ENCODE peak calls at places on chromosomes 6 and 20, in five cellular contexts. One of them, this sample, is unnamed.
A peak's percentile ranks its signal among the peaks of the same experiment; 100 is the strongest.

GRCh38 chr20:64119301-64119680 is 11.9 kb upstream of the NPBWR2 start:
- DNase-seq in HL-60: no peak
- DNase-seq in substantia nigra: no peak
- DNase-seq in tibial artery: no peak
- DNase-seq in SJSA1: peak; percentile 30
- DNase-seq in this sample: no peak

GRCh38 chr6:56025785-56026184 is 150.4 kb upstream of the BMP5 start:
- DNase-seq in HL-60: no peak
- DNase-seq in substantia nigra: no peak
- DNase-seq in tibial artery: no peak
- DNase-seq in SJSA1: no peak
- DNase-seq in this sample: no peak

GRCh38 chr20:23533161-23533560 is 35.1 kb downstream of the CST9L start:
- DNase-seq in HL-60: no peak
- DNase-seq in substantia nigra: no peak
- DNase-seq in tibial artery: no peak
- DNase-seq in SJSA1: no peak
- DNase-seq in this sample: no peak

GRCh38 chr6:128339635-128340436 is 180.6 kb downstream of the PTPRK start:
- DNase-seq in HL-60: no peak
- DNase-seq in substantia nigra: no peak
- DNase-seq in tibial artery: no peak
- DNase-seq in SJSA1: no peak
- DNase-seq in this sample: no peak

GRCh38 chr6:31060162-31060561 is 49.9 kb downstream of the MUC22 start:
- DNase-seq in HL-60: no peak
- DNase-seq in substantia nigra: no peak
- DNase-seq in tibial artery: no peak
- DNase-seq in SJSA1: no peak
- DNase-seq in this sample: no peak

GRCh38 chr6:146770965-146771735 is 172.4 kb downstream of the ADGB start:
- DNase-seq in HL-60: peak; percentile 97
- DNase-seq in substantia nigra: no peak
- DNase-seq in tibial artery: peak; percentile 64
- DNase-seq in SJSA1: no peak
- DNase-seq in this sample: peak; percentile 31

GRCh38 chr20:2349801-2350200 is 30.9 kb upstream of the TGM6 start:
- DNase-seq in HL-60: no peak
- DNase-seq in substantia nigra: no peak
- DNase-seq in tibial artery: no peak
- DNase-seq in SJSA1: peak; percentile 61
- DNase-seq in this sample: no peak

GRCh38 chr6:167975449-167975848 is 22.0 kb upstream of the KIF25 start:
- DNase-seq in HL-60: no peak
- DNase-seq in substantia nigra: no peak
- DNase-seq in tibial artery: no peak
- DNase-seq in SJSA1: no peak
- DNase-seq in this sample: peak; percentile 45

GRCh38 chr6:151078655-151079054 is 161.1 kb upstream of the AKAP12 start:
- DNase-seq in HL-60: no peak
- DNase-seq in substantia nigra: no peak
- DNase-seq in tibial artery: no peak
- DNase-seq in SJSA1: no peak
- DNase-seq in this sample: no peak

GRCh38 chr20:43977252-43977651 is 62.6 kb downstream of the TOX2 start:
- DNase-seq in HL-60: no peak
- DNase-seq in substantia nigra: no peak
- DNase-seq in tibial artery: no peak
- DNase-seq in SJSA1: peak; percentile 77
- DNase-seq in this sample: no peak

GRCh38 chr20:23340524-23340923 is 10.1 kb upstream of the NXT1 start:
- DNase-seq in HL-60: peak; percentile 76
- DNase-seq in substantia nigra: peak; percentile 64
- DNase-seq in tibial artery: peak; percentile 75
- DNase-seq in SJSA1: peak; percentile 80
- DNase-seq in this sample: peak; percentile 39

GRCh38 chr6:170006524-170007467 is 255.4 kb downstream of the ERMARD start:
- DNase-seq in HL-60: no peak
- DNase-seq in substantia nigra: no peak
- DNase-seq in tibial artery: no peak
- DNase-seq in SJSA1: peak; percentile 30
- DNase-seq in this sample: no peak

GRCh38 chr20:911882-912600 is 4.1 kb downstream of the ANGPT4 start:
- DNase-seq in HL-60: no peak
- DNase-seq in substantia nigra: no peak
- DNase-seq in tibial artery: no peak
- DNase-seq in SJSA1: no peak
- DNase-seq in this sample: no peak

GRCh38 chr6:97049254-97050004 is 124.9 kb downstream of the KLHL32 start:
- DNase-seq in HL-60: peak; percentile 33
- DNase-seq in substantia nigra: peak; percentile 3
- DNase-seq in tibial artery: no peak
- DNase-seq in SJSA1: no peak
- DNase-seq in this sample: no peak

GRCh38 chr20:44692932-44693476 is 22.2 kb upstream of the CCN5 start:
- DNase-seq in HL-60: no peak
- DNase-seq in substantia nigra: no peak
- DNase-seq in tibial artery: peak; percentile 96
- DNase-seq in SJSA1: peak; percentile 92
- DNase-seq in this sample: peak; percentile 72

GRCh38 chr6:122484760-122485159 is 13.2 kb upstream of the SERINC1 start:
- DNase-seq in HL-60: peak; percentile 16
- DNase-seq in substantia nigra: no peak
- DNase-seq in tibial artery: no peak
- DNase-seq in SJSA1: no peak
- DNase-seq in this sample: no peak

GRCh38 chr6:16228709-16229665 is 9.4 kb upstream of the GMPR start:
- DNase-seq in HL-60: no peak
- DNase-seq in substantia nigra: no peak
- DNase-seq in tibial artery: no peak
- DNase-seq in SJSA1: no peak
- DNase-seq in this sample: peak; percentile 48

GRCh38 chr6:27139753-27140522 is 107.6 kb upstream of the PRSS16 start:
- DNase-seq in HL-60: peak; percentile 50
- DNase-seq in substantia nigra: no peak
- DNase-seq in tibial artery: no peak
- DNase-seq in SJSA1: no peak
- DNase-seq in this sample: no peak

GRCh38 chr6:71412559-71412958 is 123.9 kb downstream of the OGFRL1 start:
- DNase-seq in HL-60: no peak
- DNase-seq in substantia nigra: no peak
- DNase-seq in tibial artery: no peak
- DNase-seq in SJSA1: no peak
- DNase-seq in this sample: peak; percentile 82

GRCh38 chr20:51871943-51872342 is 69.6 kb upstream of the SALL4 start:
- DNase-seq in HL-60: no peak
- DNase-seq in substantia nigra: no peak
- DNase-seq in tibial artery: no peak
- DNase-seq in SJSA1: no peak
- DNase-seq in this sample: no peak

GRCh38 chr20:41177636-41178035 is 40.3 kb downstream of the PLCG1 start:
- DNase-seq in HL-60: no peak
- DNase-seq in substantia nigra: peak; percentile 47
- DNase-seq in tibial artery: peak; percentile 71
- DNase-seq in SJSA1: peak; percentile 94
- DNase-seq in this sample: no peak

GRCh38 chr6:118377711-118378414 is 170.2 kb upstream of the PLN start:
- DNase-seq in HL-60: no peak
- DNase-seq in substantia nigra: no peak
- DNase-seq in tibial artery: no peak
- DNase-seq in SJSA1: no peak
- DNase-seq in this sample: peak; percentile 16

GRCh38 chr20:58636983-58637421 is 14.1 kb upstream of the STX16 start:
- DNase-seq in HL-60: no peak
- DNase-seq in substantia nigra: peak; percentile 27
- DNase-seq in tibial artery: no peak
- DNase-seq in SJSA1: no peak
- DNase-seq in this sample: no peak

GRCh38 chr6:39791850-39792500 is at the start of gene DAAM2:
- DNase-seq in HL-60: no peak
- DNase-seq in substantia nigra: peak; percentile 64
- DNase-seq in tibial artery: peak; percentile 63
- DNase-seq in SJSA1: no peak
- DNase-seq in this sample: peak; percentile 54

GRCh38 chr6:44047801-44048200 is 79.5 kb downstream of the MRPL14 start:
- DNase-seq in HL-60: no peak
- DNase-seq in substantia nigra: no peak
- DNase-seq in tibial artery: no peak
- DNase-seq in SJSA1: no peak
- DNase-seq in this sample: no peak

GRCh38 chr6:14816106-14816864 is 429.6 kb upstream of the JARID2 start:
- DNase-seq in HL-60: no peak
- DNase-seq in substantia nigra: no peak
- DNase-seq in tibial artery: no peak
- DNase-seq in SJSA1: no peak
- DNase-seq in this sample: no peak

GRCh38 chr6:35494161-35494563 is 2.7 kb downstream of the TEAD3 start:
- DNase-seq in HL-60: peak; percentile 69
- DNase-seq in substantia nigra: no peak
- DNase-seq in tibial artery: no peak
- DNase-seq in SJSA1: no peak
- DNase-seq in this sample: no peak

GRCh38 chr6:10434235-10434634 is 19.4 kb upstream of the TFAP2A start:
- DNase-seq in HL-60: peak; percentile 75
- DNase-seq in substantia nigra: no peak
- DNase-seq in tibial artery: no peak
- DNase-seq in SJSA1: no peak
- DNase-seq in this sample: no peak

GRCh38 chr20:58808296-58809046 is 42.2 kb downstream of the GNAS-AS1 start:
- DNase-seq in HL-60: no peak
- DNase-seq in substantia nigra: no peak
- DNase-seq in tibial artery: no peak
- DNase-seq in SJSA1: peak; percentile 83
- DNase-seq in this sample: no peak

GRCh38 chr6:34102696-34103095 is 43.2 kb downstream of the GRM4 start:
- DNase-seq in HL-60: no peak
- DNase-seq in substantia nigra: no peak
- DNase-seq in tibial artery: no peak
- DNase-seq in SJSA1: no peak
- DNase-seq in this sample: no peak

DNA sequence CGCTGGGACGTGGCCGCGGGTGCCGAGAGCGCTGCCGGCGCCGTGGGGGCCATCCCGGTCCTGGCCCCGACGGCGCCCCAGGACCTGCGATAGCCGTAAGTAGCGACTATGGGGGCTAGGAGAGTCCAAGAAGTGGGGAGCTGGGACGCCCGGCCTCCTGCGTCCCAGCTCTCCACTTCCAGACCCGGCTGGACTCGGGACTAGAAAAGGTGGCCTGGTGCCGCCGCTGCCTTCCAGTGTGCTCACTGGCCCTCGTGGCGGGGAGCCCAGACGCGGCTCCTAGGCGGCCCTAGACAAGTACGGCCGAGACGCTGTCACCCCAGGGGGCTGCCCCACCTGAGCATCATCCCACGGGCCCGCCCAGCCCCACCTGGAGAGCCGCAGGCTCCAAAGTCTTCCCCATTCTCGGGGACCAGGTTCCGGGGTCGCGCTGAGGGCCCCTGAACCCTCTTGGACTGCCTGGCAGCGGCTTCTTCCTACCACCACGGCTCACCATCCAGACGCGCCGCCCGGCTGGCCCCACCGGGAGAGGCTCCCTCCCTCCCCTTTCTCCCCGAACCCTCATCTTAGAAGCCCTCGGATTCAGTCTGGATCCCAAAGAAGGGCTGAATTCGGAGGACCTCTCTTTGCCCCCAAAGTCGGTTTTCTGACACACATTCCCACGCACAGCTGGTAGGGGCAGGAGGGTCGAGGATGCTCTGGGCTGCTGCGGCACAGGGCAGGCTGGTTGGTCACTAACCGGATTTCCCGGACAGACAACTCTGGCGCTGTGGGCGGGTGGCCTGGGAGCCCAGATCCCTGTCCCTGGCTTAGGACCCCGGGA is 878 bp upstream of the MDFI start:
- DNase-seq in HL-60: no peak
- DNase-seq in substantia nigra: no peak
- DNase-seq in tibial artery: no peak
- DNase-seq in SJSA1: no peak
- DNase-seq in this sample: no peak
- H3K27ac ChIP-seq in HL-60: no peak overlapping the region
- H3K27ac ChIP-seq in substantia nigra: no peak overlapping the region
- H3K27ac ChIP-seq in tibial artery: no peak overlapping the region
- H3K27ac ChIP-seq in SJSA1: no peak overlapping the region
- H3K27ac ChIP-seq in this sample: no peak overlapping the region

GRCh38 chr20:62063981-62064787 is 1.5 kb downstream of the TAF4 start:
- DNase-seq in HL-60: no peak
- DNase-seq in substantia nigra: peak; percentile 29
- DNase-seq in tibial artery: no peak
- DNase-seq in SJSA1: no peak
- DNase-seq in this sample: peak; percentile 69
- H3K27ac ChIP-seq in HL-60: no peak overlapping the region
- H3K27ac ChIP-seq in substantia nigra: no peak overlapping the region
- H3K27ac ChIP-seq in tibial artery: no peak overlapping the region
- H3K27ac ChIP-seq in SJSA1: no peak overlapping the region
- H3K27ac ChIP-seq in this sample: peak overlapping the region; percentile 67

GRCh38 chr6:92708945-92709344 is 710.4 kb downstream of the EPHA7 start:
- DNase-seq in HL-60: no peak
- DNase-seq in substantia nigra: no peak
- DNase-seq in tibial artery: no peak
- DNase-seq in SJSA1: no peak
- DNase-seq in this sample: no peak

GRCh38 chr6:92715991-92716390 is 703.4 kb downstream of the EPHA7 start:
- DNase-seq in HL-60: no peak
- DNase-seq in substantia nigra: no peak
- DNase-seq in tibial artery: no peak
- DNase-seq in SJSA1: no peak
- DNase-seq in this sample: no peak

GRCh38 chr6:92708270-92708669 is 711.1 kb downstream of the EPHA7 start:
- DNase-seq in HL-60: no peak
- DNase-seq in substantia nigra: no peak
- DNase-seq in tibial artery: no peak
- DNase-seq in SJSA1: no peak
- DNase-seq in this sample: no peak

GRCh38 chr6:92706976-92707375 is 712.4 kb downstream of the EPHA7 start:
- DNase-seq in HL-60: no peak
- DNase-seq in substantia nigra: no peak
- DNase-seq in tibial artery: no peak
- DNase-seq in SJSA1: no peak
- DNase-seq in this sample: no peak

DNA sequence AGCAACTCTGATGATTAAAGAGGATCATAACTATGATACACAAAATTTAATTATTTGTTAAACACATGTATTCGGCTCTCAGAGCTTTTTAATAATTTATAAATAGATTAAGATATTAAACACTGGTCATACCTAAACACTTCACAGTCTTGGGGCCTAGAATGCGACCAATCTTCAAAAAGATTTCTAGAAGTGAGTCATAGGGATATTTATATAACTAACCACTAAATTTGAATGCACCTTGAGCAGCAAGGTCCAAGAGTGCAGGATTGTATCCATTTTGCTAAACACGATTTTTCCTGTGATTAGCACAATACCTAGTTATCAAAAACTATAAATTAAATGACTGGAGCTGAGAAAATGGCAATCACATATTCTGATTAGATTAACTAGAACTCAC is 709.3 kb downstream of the EPHA7 start:
- DNase-seq in HL-60: no peak
- DNase-seq in substantia nigra: no peak
- DNase-seq in tibial artery: no peak
- DNase-seq in SJSA1: no peak
- DNase-seq in this sample: no peak
- H3K27ac ChIP-seq in HL-60: no peak overlapping the region
- H3K27ac ChIP-seq in substantia nigra: no peak overlapping the region
- H3K27ac ChIP-seq in tibial artery: no peak overlapping the region
- H3K27ac ChIP-seq in SJSA1: no peak overlapping the region
- H3K27ac ChIP-seq in this sample: no peak overlapping the region

GRCh38 chr6:5998236-5998635 is 8.5 kb downstream of the NRN1 start:
- DNase-seq in HL-60: no peak
- DNase-seq in substantia nigra: no peak
- DNase-seq in tibial artery: no peak
- DNase-seq in SJSA1: no peak
- DNase-seq in this sample: no peak
- H3K27ac ChIP-seq in HL-60: no peak overlapping the region
- H3K27ac ChIP-seq in substantia nigra: no peak overlapping the region
- H3K27ac ChIP-seq in tibial artery: no peak overlapping the region
- H3K27ac ChIP-seq in SJSA1: no peak overlapping the region
- H3K27ac ChIP-seq in this sample: peak overlapping the region; percentile 74